ENCODE peak calls at places on chromosomes 5 and 9, in six cellular contexts. W is left lung, F is astrocyte of the spinal cord, L is neural crest cell, A is tibial nerve, Y is AG04449. I is an unnamed sample.
A peak's percentile ranks its signal among the peaks of the same experiment; 100 is the strongest.

GRCh38 chr5:117065800-117066199 is 491.2 kb upstream of the SEMA6A start:
- DNase-seq in W (no peak), F (no peak), L (no peak), A (no peak), Y (no peak), I (no peak)

GRCh38 chr5:174327317-174327864 is 281.9 kb downstream of the NSG2 start:
- DNase-seq in W (peak; percentile 51), F (peak; percentile 65), L (peak; percentile 70), A (no peak), Y (no peak), I (peak; percentile 81)

GRCh38 chr5:11494340-11494739 is 409.9 kb downstream of the CTNND2 start:
- DNase-seq in W (no peak), F (peak; percentile 13), L (no peak), A (no peak), Y (no peak), I (no peak)

GRCh38 chr9:34675874-34676273 is 13.4 kb upstream of the CCL27 start:
- DNase-seq in W (no peak), F (no peak), L (no peak), A (no peak), Y (no peak), I (no peak)

GRCh38 chr5:112931473-112931872 is 9.4 kb upstream of the REEP5 start:
- DNase-seq in W (no peak), F (no peak), L (no peak), A (no peak), Y (no peak), I (no peak)

GRCh38 chr5:10703676-10704075 is 57.4 kb downstream of the DAP start:
- DNase-seq in W (no peak), F (no peak), L (no peak), A (no peak), Y (no peak), I (no peak)

GRCh38 chr5:10607666-10608442 is 44.0 kb downstream of the ANKRD33B start:
- DNase-seq in W (peak; percentile 67), F (peak; percentile 63), L (no peak), A (peak; percentile 64), Y (no peak), I (no peak)

GRCh38 chr9:84669293-84670105 is at the start of gene NTRK2:
- DNase-seq in W (no peak), F (peak; percentile 52), L (peak; percentile 40), A (peak; percentile 35), Y (no peak), I (peak; percentile 74)

GRCh38 chr5:88952344-88952743 is 69.4 kb upstream of the MEF2C start:
- DNase-seq in W (no peak), F (peak; percentile 30), L (no peak), A (no peak), Y (no peak), I (no peak)

GRCh38 chr5:149002761-149003689 is 59.8 kb downstream of the SH3TC2 start:
- DNase-seq in W (no peak), F (peak; percentile 57), L (no peak), A (no peak), Y (no peak), I (no peak)

GRCh38 chr9:89788457-89788856 is 183.6 kb downstream of the GADD45G start:
- DNase-seq in W (no peak), F (no peak), L (no peak), A (no peak), Y (no peak), I (no peak)

GRCh38 chr9:20292002-20292401 is 330.3 kb downstream of the MLLT3 start:
- DNase-seq in W (no peak), F (peak; percentile 42), L (no peak), A (no peak), Y (no peak), I (no peak)

GRCh38 chr5:141050622-141051525 is at the start of gene PCDHB1:
- DNase-seq in W (no peak), F (no peak), L (no peak), A (no peak), Y (no peak), I (peak; percentile 43)

GRCh38 chr5:95543017-95543705 is 11.6 kb downstream of the SKIC3 start:
- DNase-seq in W (no peak), F (no peak), L (no peak), A (no peak), Y (no peak), I (no peak)

GRCh38 chr5:53276825-53277224 is 167.3 kb upstream of the MOCS2 start:
- DNase-seq in W (no peak), F (no peak), L (no peak), A (no peak), Y (no peak), I (no peak)

GRCh38 chr5:125409496-125410351 is 663.3 kb upstream of the ZNF608 start:
- DNase-seq in W (no peak), F (peak; percentile 76), L (no peak), A (no peak), Y (no peak), I (no peak)

GRCh38 chr5:133048993-133049725 is 2.7 kb upstream of the HSPA4 start:
- DNase-seq in W (no peak), F (no peak), L (no peak), A (no peak), Y (peak; percentile 52), I (no peak)

GRCh38 chr9:118782790-118783463 is 586.3 kb downstream of the BRINP1 start:
- DNase-seq in W (no peak), F (no peak), L (no peak), A (no peak), Y (no peak), I (no peak)

GRCh38 chr5:134459491-134459890 is 47.8 kb upstream of the CDKN2AIPNL start:
- DNase-seq in W (no peak), F (no peak), L (no peak), A (no peak), Y (no peak), I (no peak)

GRCh38 chr5:92704590-92704989 is 876.4 kb downstream of the NR2F1-AS1 start:
- DNase-seq in W (no peak), F (peak; percentile 12), L (no peak), A (no peak), Y (no peak), I (no peak)

GRCh38 chr5:174573210-174574014 is 151.0 kb upstream of the MSX2 start:
- DNase-seq in W (peak; percentile 66), F (no peak), L (no peak), A (no peak), Y (no peak), I (no peak)

GRCh38 chr9:93094294-93095204 is 1.5 kb upstream of the CARD19 start:
- DNase-seq in W (peak; percentile 78), F (no peak), L (no peak), A (no peak), Y (no peak), I (no peak)

GRCh38 chr9:107592439-107592838 is 102.9 kb upstream of the KLF4 start:
- DNase-seq in W (no peak), F (no peak), L (no peak), A (no peak), Y (no peak), I (no peak)

GRCh38 chr5:179221877-179222220 is 123.4 kb downstream of the ADAMTS2 start:
- DNase-seq in W (no peak), F (no peak), L (no peak), A (no peak), Y (no peak), I (no peak)
- TF ChIP-seq CTCF in W (no peak), F (no peak), L (no peak), A (no peak), Y (no peak), I (no peak)

GRCh38 chr5:156695774-156696173 is 154.3 kb upstream of the PPP1R2B start:
- DNase-seq in W (no peak), F (no peak), L (no peak), A (no peak), Y (no peak), I (no peak)
- TF ChIP-seq CTCF in W (no peak), F (no peak), L (no peak), A (no peak), Y (no peak), I (no peak)

DNA sequence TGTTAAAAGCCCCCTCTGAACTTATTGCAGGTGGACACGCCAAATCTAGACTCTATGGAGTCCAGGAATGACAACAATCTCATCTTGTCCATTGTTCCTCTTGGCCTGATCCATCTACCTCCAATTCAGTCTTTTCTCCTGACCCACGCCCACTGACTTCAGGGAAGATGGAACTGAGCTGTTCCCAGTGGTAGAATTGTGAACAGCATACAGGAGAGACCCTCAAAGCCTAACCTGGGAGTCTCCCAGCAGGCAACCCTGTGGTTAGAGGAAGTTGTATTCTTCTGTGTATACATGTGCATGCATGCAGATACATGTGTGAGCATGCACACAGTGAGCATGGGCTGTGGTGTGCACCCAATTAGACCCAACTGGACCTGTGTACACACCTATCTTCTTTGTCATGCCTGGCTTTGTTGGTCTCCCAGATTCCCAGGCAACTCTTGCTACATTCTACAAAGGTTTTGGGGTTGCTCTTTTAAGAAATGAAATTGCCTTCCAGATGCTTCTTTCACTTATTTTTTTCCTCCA is 286.0 kb downstream of the ZSWIM6 start:
- DNase-seq in W (no peak), F (no peak), L (no peak), A (no peak), Y (no peak), I (no peak)
- TF ChIP-seq CTCF in W (no peak), F (no peak), L (peak; percentile 26), A (no peak), Y (no peak), I (no peak)

GRCh38 chr9:88533951-88534455 is 975 bp upstream of the NXNL2 start:
- DNase-seq in W (peak; percentile 51), F (peak; percentile 66), L (no peak), A (no peak), Y (no peak), I (peak; percentile 69)

GRCh38 chr9:88531920-88532319 is 3.1 kb upstream of the NXNL2 start:
- DNase-seq in W (no peak), F (peak; percentile 24), L (no peak), A (no peak), Y (no peak), I (no peak)

GRCh38 chr9:88534456-88535225 is at the start of gene NXNL2:
- DNase-seq in W (peak; percentile 87), F (peak; percentile 83), L (peak; percentile 30), A (peak; percentile 74), Y (no peak), I (peak; percentile 92)

GRCh38 chr9:88530051-88530450 is 4.9 kb upstream of the NXNL2 start:
- DNase-seq in W (no peak), F (peak; percentile 74), L (no peak), A (no peak), Y (no peak), I (no peak)

GRCh38 chr9:88532320-88532719 is 2.7 kb upstream of the NXNL2 start:
- DNase-seq in W (no peak), F (peak; percentile 46), L (peak; percentile 19), A (no peak), Y (no peak), I (no peak)
- TF ChIP-seq CTCF in W (no peak), F (no peak), L (peak; percentile 44), A (no peak), Y (no peak), I (peak; percentile 55)

GRCh38 chr9:115883467-115884329 is 269.9 kb upstream of the PAPPA start:
- DNase-seq in W (no peak), F (peak; percentile 40), L (peak; percentile 6), A (no peak), Y (no peak), I (no peak)
- TF ChIP-seq CTCF in W (peak; percentile 51), F (peak; percentile 66), L (peak; percentile 69), A (no peak), Y (peak; percentile 67), I (peak; percentile 28)

I was measured in mesothelial cell of epicardium.